ENCODE peak calls at places on chromosomes 7 and 10, in nine cellular contexts. One of them, this sample, is unnamed.

GRCh38 chr10:21334891-21335696 is 190.4 kb downstream of the SKIDA1 start:
- DNase-seq in HT1080: peak; percentile 80
- DNase-seq in uterus: peak; percentile 72
- DNase-seq in dorsolateral prefrontal cortex: no peak
- DNase-seq in A172: peak; percentile 92
- DNase-seq in AG20443: peak; percentile 86
- DNase-seq in pancreas: no peak
- DNase-seq in SW480: peak; percentile 50
- DNase-seq in nucleus accumbens: no peak
- DNase-seq in this sample: peak; percentile 61

GRCh38 chr7:3210531-3210930 is 90.5 kb upstream of the SDK1 start:
- DNase-seq in dorsolateral prefrontal cortex: no peak
- DNase-seq in nucleus accumbens: no peak
- DNase-seq in pancreas: no peak
- DNase-seq in SW480: no peak
- DNase-seq in uterus: no peak
- DNase-seq in A172: no peak
- DNase-seq in HT1080: no peak
- DNase-seq in AG20443: no peak
- DNase-seq in this sample: no peak

GRCh38 chr7:121180436-121181063 is 148.2 kb upstream of the WNT16 start:
- DNase-seq in HT1080: no peak
- DNase-seq in SW480: no peak
- DNase-seq in dorsolateral prefrontal cortex: no peak
- DNase-seq in nucleus accumbens: no peak
- DNase-seq in uterus: no peak
- DNase-seq in pancreas: no peak
- DNase-seq in A172: no peak
- DNase-seq in AG20443: no peak
- DNase-seq in this sample: no peak

GRCh38 chr10:119688033-119688508 is 36.9 kb downstream of the BAG3 start:
- DNase-seq in uterus: no peak
- DNase-seq in AG20443: no peak
- DNase-seq in nucleus accumbens: no peak
- DNase-seq in pancreas: no peak
- DNase-seq in HT1080: peak; percentile 59
- DNase-seq in dorsolateral prefrontal cortex: no peak
- DNase-seq in A172: no peak
- DNase-seq in SW480: peak; percentile 30
- DNase-seq in this sample: peak; percentile 54

GRCh38 chr7:115297651-115298050 is 375.8 kb downstream of the MDFIC start:
- DNase-seq in pancreas: no peak
- DNase-seq in SW480: no peak
- DNase-seq in HT1080: peak; percentile 75
- DNase-seq in AG20443: peak; percentile 43
- DNase-seq in nucleus accumbens: no peak
- DNase-seq in uterus: no peak
- DNase-seq in dorsolateral prefrontal cortex: no peak
- DNase-seq in A172: peak; percentile 73
- DNase-seq in this sample: no peak

GRCh38 chr7:158017226-158018060 is 570.2 kb downstream of the PTPRN2 start:
- DNase-seq in A172: no peak
- DNase-seq in nucleus accumbens: no peak
- DNase-seq in dorsolateral prefrontal cortex: no peak
- DNase-seq in pancreas: peak; percentile 39
- DNase-seq in uterus: no peak
- DNase-seq in SW480: peak; percentile 39
- DNase-seq in HT1080: no peak
- DNase-seq in AG20443: no peak
- DNase-seq in this sample: no peak

GRCh38 chr7:123881300-123881699 is 36.3 kb downstream of the HYAL4 start:
- DNase-seq in dorsolateral prefrontal cortex: no peak
- DNase-seq in A172: no peak
- DNase-seq in AG20443: no peak
- DNase-seq in SW480: no peak
- DNase-seq in uterus: no peak
- DNase-seq in nucleus accumbens: no peak
- DNase-seq in pancreas: no peak
- DNase-seq in HT1080: no peak
- DNase-seq in this sample: no peak

GRCh38 chr7:6290345-6290744 is 17.9 kb upstream of the CYTH3 start:
- DNase-seq in pancreas: no peak
- DNase-seq in HT1080: peak; percentile 30
- DNase-seq in SW480: peak; percentile 55
- DNase-seq in dorsolateral prefrontal cortex: no peak
- DNase-seq in A172: peak; percentile 70
- DNase-seq in nucleus accumbens: no peak
- DNase-seq in uterus: no peak
- DNase-seq in AG20443: peak; percentile 31
- DNase-seq in this sample: no peak

GRCh38 chr7:23570592-23571200 is 26.5 kb upstream of the CCDC126 start:
- DNase-seq in A172: peak; percentile 88
- DNase-seq in dorsolateral prefrontal cortex: peak; percentile 77
- DNase-seq in SW480: peak; percentile 75
- DNase-seq in uterus: peak; percentile 68
- DNase-seq in nucleus accumbens: peak; percentile 56
- DNase-seq in pancreas: peak; percentile 68
- DNase-seq in AG20443: peak; percentile 87
- DNase-seq in HT1080: peak; percentile 79
- DNase-seq in this sample: peak; percentile 62

GRCh38 chr10:129605266-129605985 is 138.4 kb downstream of the MGMT start:
- DNase-seq in HT1080: no peak
- DNase-seq in dorsolateral prefrontal cortex: no peak
- DNase-seq in nucleus accumbens: no peak
- DNase-seq in SW480: no peak
- DNase-seq in AG20443: no peak
- DNase-seq in A172: no peak
- DNase-seq in pancreas: no peak
- DNase-seq in uterus: no peak
- DNase-seq in this sample: no peak

GRCh38 chr7:94510582-94511456 is 1.2 kb downstream of the CASD1 start:
- DNase-seq in pancreas: no peak
- DNase-seq in nucleus accumbens: peak; percentile 42
- DNase-seq in dorsolateral prefrontal cortex: peak; percentile 50
- DNase-seq in uterus: peak; percentile 38
- DNase-seq in SW480: peak; percentile 83
- DNase-seq in HT1080: peak; percentile 49
- DNase-seq in A172: peak; percentile 49
- DNase-seq in AG20443: peak; percentile 65
- DNase-seq in this sample: peak; percentile 31

GRCh38 chr7:142557971-142558582 is 191.2 kb upstream of the PRSS1 start:
- DNase-seq in dorsolateral prefrontal cortex: no peak
- DNase-seq in SW480: no peak
- DNase-seq in AG20443: peak; percentile 29
- DNase-seq in HT1080: peak; percentile 74
- DNase-seq in uterus: no peak
- DNase-seq in nucleus accumbens: no peak
- DNase-seq in pancreas: no peak
- DNase-seq in A172: peak; percentile 64
- DNase-seq in this sample: peak; percentile 22

GRCh38 chr7:55571534-55572377 is 546 bp downstream of the VOPP1 start:
- DNase-seq in AG20443: peak; percentile 62
- DNase-seq in SW480: peak; percentile 67
- DNase-seq in dorsolateral prefrontal cortex: peak; percentile 62
- DNase-seq in HT1080: peak; percentile 38
- DNase-seq in uterus: peak; percentile 52
- DNase-seq in pancreas: no peak
- DNase-seq in nucleus accumbens: peak; percentile 43
- DNase-seq in A172: peak; percentile 43
- DNase-seq in this sample: peak; percentile 34

GRCh38 chr10:133008196-133008595 is 65.8 kb upstream of the CFAP46 start:
- DNase-seq in AG20443: no peak
- DNase-seq in uterus: no peak
- DNase-seq in nucleus accumbens: no peak
- DNase-seq in HT1080: no peak
- DNase-seq in A172: no peak
- DNase-seq in pancreas: peak; percentile 55
- DNase-seq in dorsolateral prefrontal cortex: no peak
- DNase-seq in SW480: no peak
- DNase-seq in this sample: no peak

GRCh38 chr10:77794256-77795142 is 132.1 kb downstream of the DLG5 start:
- DNase-seq in SW480: no peak
- DNase-seq in pancreas: no peak
- DNase-seq in AG20443: no peak
- DNase-seq in nucleus accumbens: no peak
- DNase-seq in dorsolateral prefrontal cortex: no peak
- DNase-seq in A172: no peak
- DNase-seq in HT1080: no peak
- DNase-seq in uterus: no peak
- DNase-seq in this sample: no peak

GRCh38 chr10:75640803-75641202 is 209.4 kb downstream of the LRMDA start:
- DNase-seq in uterus: no peak
- DNase-seq in HT1080: no peak
- DNase-seq in nucleus accumbens: no peak
- DNase-seq in dorsolateral prefrontal cortex: no peak
- DNase-seq in pancreas: no peak
- DNase-seq in SW480: no peak
- DNase-seq in A172: no peak
- DNase-seq in AG20443: no peak
- DNase-seq in this sample: no peak

GRCh38 chr10:70458329-70459060 is 17.0 kb upstream of the NODAL start:
- DNase-seq in SW480: peak; percentile 78
- DNase-seq in HT1080: peak; percentile 70
- DNase-seq in dorsolateral prefrontal cortex: peak; percentile 66
- DNase-seq in A172: no peak
- DNase-seq in uterus: peak; percentile 78
- DNase-seq in pancreas: peak; percentile 89
- DNase-seq in nucleus accumbens: peak; percentile 14
- DNase-seq in AG20443: peak; percentile 95
- DNase-seq in this sample: no peak

GRCh38 chr10:113520606-113521481 is 32.0 kb upstream of the HABP2 start:
- DNase-seq in A172: peak; percentile 77
- DNase-seq in pancreas: peak; percentile 72
- DNase-seq in SW480: peak; percentile 59
- DNase-seq in uterus: peak; percentile 71
- DNase-seq in dorsolateral prefrontal cortex: peak; percentile 49
- DNase-seq in HT1080: peak; percentile 62
- DNase-seq in nucleus accumbens: peak; percentile 55
- DNase-seq in AG20443: peak; percentile 89
- DNase-seq in this sample: peak; percentile 41

GRCh38 chr7:44972562-44972961 is 6.3 kb downstream of the MYO1G start:
- DNase-seq in pancreas: no peak
- DNase-seq in HT1080: no peak
- DNase-seq in dorsolateral prefrontal cortex: no peak
- DNase-seq in A172: no peak
- DNase-seq in uterus: no peak
- DNase-seq in nucleus accumbens: no peak
- DNase-seq in SW480: no peak
- DNase-seq in AG20443: peak; percentile 5
- DNase-seq in this sample: no peak

GRCh38 chr10:88386878-88387773 is 196.0 kb downstream of the RNLS start:
- DNase-seq in A172: peak; percentile 83
- DNase-seq in AG20443: peak; percentile 76
- DNase-seq in uterus: peak; percentile 21
- DNase-seq in pancreas: no peak
- DNase-seq in SW480: peak; percentile 83
- DNase-seq in nucleus accumbens: peak; percentile 81
- DNase-seq in HT1080: no peak
- DNase-seq in dorsolateral prefrontal cortex: no peak
- DNase-seq in this sample: peak; percentile 50

GRCh38 chr10:108836362-108836761 is 1086.9 kb downstream of the XPNPEP1 start:
- DNase-seq in uterus: no peak
- DNase-seq in SW480: no peak
- DNase-seq in pancreas: no peak
- DNase-seq in A172: no peak
- DNase-seq in nucleus accumbens: no peak
- DNase-seq in HT1080: no peak
- DNase-seq in AG20443: no peak
- DNase-seq in dorsolateral prefrontal cortex: no peak
- DNase-seq in this sample: no peak

GRCh38 chr7:73758581-73759138 is 11.4 kb downstream of the CLDN3 start:
- DNase-seq in HT1080: no peak
- DNase-seq in nucleus accumbens: no peak
- DNase-seq in A172: no peak
- DNase-seq in SW480: no peak
- DNase-seq in AG20443: no peak
- DNase-seq in uterus: no peak
- DNase-seq in dorsolateral prefrontal cortex: no peak
- DNase-seq in pancreas: peak; percentile 84
- DNase-seq in this sample: no peak

GRCh38 chr10:25105753-25106260 is 69.0 kb upstream of the GPR158 start:
- DNase-seq in AG20443: no peak
- DNase-seq in SW480: no peak
- DNase-seq in A172: no peak
- DNase-seq in dorsolateral prefrontal cortex: no peak
- DNase-seq in HT1080: no peak
- DNase-seq in pancreas: no peak
- DNase-seq in uterus: no peak
- DNase-seq in nucleus accumbens: no peak
- DNase-seq in this sample: no peak

GRCh38 chr10:52099026-52099600 is 215.0 kb upstream of the DKK1 start:
- DNase-seq in uterus: no peak
- DNase-seq in AG20443: no peak
- DNase-seq in A172: no peak
- DNase-seq in pancreas: no peak
- DNase-seq in SW480: no peak
- DNase-seq in dorsolateral prefrontal cortex: no peak
- DNase-seq in HT1080: peak; percentile 14
- DNase-seq in nucleus accumbens: no peak
- DNase-seq in this sample: no peak

GRCh38 chr7:156766666-156767065 is 126.1 kb downstream of the RNF32 start:
- DNase-seq in pancreas: no peak
- DNase-seq in AG20443: no peak
- DNase-seq in dorsolateral prefrontal cortex: no peak
- DNase-seq in nucleus accumbens: no peak
- DNase-seq in uterus: no peak
- DNase-seq in A172: no peak
- DNase-seq in SW480: no peak
- DNase-seq in HT1080: no peak
- DNase-seq in this sample: no peak

GRCh38 chr7:42103020-42103419 is 134.0 kb downstream of the GLI3 start:
- DNase-seq in pancreas: no peak
- DNase-seq in dorsolateral prefrontal cortex: no peak
- DNase-seq in A172: peak; percentile 12
- DNase-seq in HT1080: no peak
- DNase-seq in SW480: no peak
- DNase-seq in AG20443: no peak
- DNase-seq in uterus: no peak
- DNase-seq in nucleus accumbens: no peak
- DNase-seq in this sample: no peak

GRCh38 chr7:114853189-114853588 is 68.7 kb upstream of the MDFIC start:
- DNase-seq in SW480: no peak
- DNase-seq in dorsolateral prefrontal cortex: no peak
- DNase-seq in AG20443: no peak
- DNase-seq in HT1080: no peak
- DNase-seq in nucleus accumbens: peak; percentile 20
- DNase-seq in uterus: no peak
- DNase-seq in pancreas: no peak
- DNase-seq in A172: no peak
- DNase-seq in this sample: no peak

GRCh38 chr10:132363921-132364593 is 32.1 kb downstream of the LRRC27 start:
- DNase-seq in uterus: peak; percentile 8
- DNase-seq in HT1080: no peak
- DNase-seq in dorsolateral prefrontal cortex: no peak
- DNase-seq in A172: no peak
- DNase-seq in SW480: no peak
- DNase-seq in AG20443: peak; percentile 53
- DNase-seq in nucleus accumbens: peak; percentile 60
- DNase-seq in pancreas: no peak
- DNase-seq in this sample: peak; percentile 45

GRCh38 chr7:111873963-111874693 is 311.8 kb upstream of the IMMP2L start:
- DNase-seq in HT1080: no peak
- DNase-seq in nucleus accumbens: peak; percentile 68
- DNase-seq in AG20443: no peak
- DNase-seq in A172: no peak
- DNase-seq in uterus: no peak
- DNase-seq in dorsolateral prefrontal cortex: no peak
- DNase-seq in SW480: no peak
- DNase-seq in pancreas: no peak
- DNase-seq in this sample: no peak

GRCh38 chr10:133274751-133275682 is 1.7 kb downstream of the ADAM8 start:
- DNase-seq in nucleus accumbens: no peak
- DNase-seq in AG20443: no peak
- DNase-seq in uterus: no peak
- DNase-seq in SW480: peak; percentile 18
- DNase-seq in dorsolateral prefrontal cortex: no peak
- DNase-seq in A172: no peak
- DNase-seq in pancreas: peak; percentile 77
- DNase-seq in HT1080: no peak
- DNase-seq in this sample: no peak

GRCh38 chr10:44998146-44998631 is 2.5 kb upstream of the ZNF22 start:
- DNase-seq in uterus: no peak
- DNase-seq in SW480: peak; percentile 48
- DNase-seq in dorsolateral prefrontal cortex: no peak
- DNase-seq in nucleus accumbens: no peak
- DNase-seq in HT1080: peak; percentile 38
- DNase-seq in pancreas: no peak
- DNase-seq in AG20443: no peak
- DNase-seq in A172: no peak
- DNase-seq in this sample: no peak